ENCODE peak calls at places on chromosome 14, in four cellular contexts. Y, O, M and J are unnamed samples.

GRCh38 chr14:89493877-89494634 is 77.0 kb upstream of the FOXN3 start:
- DNase-seq in O (no peak), Y (no peak), M (no peak), J (no peak)

GRCh38 chr14:59262717-59263469 is 74.4 kb downstream of the DAAM1 start:
- DNase-seq in O (no peak), Y (no peak), M (no peak), J (no peak)

GRCh38 chr14:87840906-87841305 is 152.1 kb downstream of the GALC start:
- DNase-seq in O (no peak), M (no peak), Y (no peak), J (no peak)

GRCh38 chr14:105486974-105487448 is 325 bp downstream of the CRIP1 start:
- DNase-seq in M (no peak), O (no peak), Y (no peak), J (no peak)

GRCh38 chr14:77024171-77024627 is 4.3 kb downstream of the IRF2BPL start:
- DNase-seq in M (no peak), O (no peak), Y (no peak), J (no peak)

GRCh38 chr14:77111021-77111420 is 13.0 kb downstream of the CIPC start:
- DNase-seq in M (no peak), O (no peak), Y (no peak), J (no peak)

GRCh38 chr14:92794547-92794941 is 439 bp downstream of the GOLGA5 start:
- DNase-seq in O (no peak), Y (no peak), M (peak), J (no peak)

GRCh38 chr14:99808515-99808914 is 15.3 kb downstream of the EML1 start:
- DNase-seq in M (peak), Y (no peak), O (no peak), J (no peak)

GRCh38 chr14:104223101-104223809 is 84.9 kb downstream of the KIF26A start:
- DNase-seq in O (no peak), Y (no peak), M (no peak), J (no peak)